ENCODE peak calls at places on chromosomes 3 and 15, in nine cellular contexts. F is HuH-7.5, Y is endodermal cell, V is NCI-H345, N is pons, K is iPS-NIHi11, O is activated gamma-delta T cell treated with Interleukin-2 at 50 U/mL for 16 hours, T is NCI-H524, W is NCI-H1105. J is an unnamed sample.

GRCh38 chr3:121998030-121998580 is 23.9 kb downstream of the ILDR1 start:
- DNase-seq in F (no peak), Y (no peak), V (no peak), N (peak), K (no peak), O (no peak), T (no peak), W (no peak), J (no peak)

GRCh38 chr3:16884748-16885587 is at the start of gene PLCL2:
- DNase-seq in F (peak), Y (peak), V (peak), N (no peak), K (peak), O (peak), T (peak), W (no peak), J (peak)

GRCh38 chr3:137282871-137283270 is 325.1 kb downstream of the IL20RB start:
- DNase-seq in F (no peak), Y (no peak), V (no peak), N (no peak), K (no peak), O (no peak), T (no peak), W (no peak), J (no peak)

GRCh38 chr3:63970596-63971468 is 52.5 kb downstream of the PSMD6 start:
- DNase-seq in F (no peak), Y (peak), V (no peak), N (peak), K (peak), O (no peak), T (no peak), W (no peak), J (no peak)

GRCh38 chr3:13219077-13219901 is 146.1 kb upstream of the IQSEC1 start:
- DNase-seq in F (no peak), Y (no peak), V (no peak), N (no peak), K (no peak), O (no peak), T (no peak), W (no peak), J (no peak)

GRCh38 chr3:72105306-72105705 is 320.4 kb upstream of the PROK2 start:
- DNase-seq in F (no peak), Y (no peak), V (no peak), N (no peak), K (no peak), O (no peak), T (no peak), W (no peak), J (no peak)

GRCh38 chr15:70795311-70795665 is 31.9 kb upstream of the UACA start:
- DNase-seq in F (no peak), Y (no peak), V (no peak), N (no peak), K (no peak), O (no peak), T (no peak), W (no peak), J (no peak)

GRCh38 chr3:124834723-124835718 is 52.1 kb downstream of the ITGB5 start:
- DNase-seq in F (no peak), Y (peak), V (peak), N (no peak), K (peak), O (peak), T (peak), W (peak), J (peak)

GRCh38 chr3:166788936-166789335 is 591.2 kb downstream of the ZBBX start:
- DNase-seq in F (no peak), Y (no peak), V (no peak), N (no peak), K (no peak), O (no peak), T (no peak), W (no peak), J (no peak)

GRCh38 chr15:98727115-98728040 is 79.0 kb downstream of the IGF1R start:
- DNase-seq in F (peak), Y (peak), V (no peak), N (no peak), K (peak), O (no peak), T (no peak), W (no peak), J (no peak)

GRCh38 chr15:78661001-78661400 is 20.0 kb upstream of the CHRNB4 start:
- DNase-seq in F (no peak), Y (no peak), V (no peak), N (no peak), K (no peak), O (no peak), T (no peak), W (no peak), J (no peak)

J was measured in GM10248.